ENCODE peak calls at places on chromosomes 2 and 18, in nine cellular contexts. Y is fibroblast of lung, A is HCT116, X is upper lobe of left lung, C is colonic mucosa, I is endodermal cell, Z is lung, H is stomach, O is thoracic aorta. M is an unnamed sample. For H3K36me3, the result is how much of the 10 kb centered on the place peaks cover.

GRCh38 chr18:5955861-5956260 is 60.5 kb upstream of the TMEM200C start:
- DNase-seq in Y (peak), A (no peak), X (no peak), C (no peak), I (no peak), Z (no peak), H (no peak), O (no peak), M (no peak)

GRCh38 chr18:45879681-45880655 is 54.5 kb downstream of the SIGLEC15 start:
- DNase-seq in Y (peak), A (peak), X (peak), C (peak), I (peak), Z (peak), H (peak), O (no peak), M (peak)

GRCh38 chr2:42063383-42064171 is 15.8 kb downstream of the PKDCC start:
- DNase-seq in Y (peak), A (no peak), X (no peak), C (no peak), I (peak), Z (no peak), H (no peak), O (no peak), M (no peak)

GRCh38 chr18:76496200-76496890 is 1.3 kb upstream of the ZNF516 start:
- DNase-seq in Y (peak), A (no peak), X (peak), C (peak), I (peak), Z (peak), H (peak), O (no peak), M (no peak)

GRCh38 chr2:55693181-55694125 is at the start of gene PNPT1:
- DNase-seq in Y (peak), A (peak), X (peak), C (peak), I (peak), Z (peak), H (peak), O (peak), M (peak)

GRCh38 chr18:33720133-33720532 is 142.1 kb downstream of the ASXL3 start:
- DNase-seq in Y (peak), A (no peak), X (no peak), C (no peak), I (no peak), Z (no peak), H (no peak), O (no peak), M (peak)

GRCh38 chr2:235381261-235381912 is 112.5 kb upstream of the AGAP1 start:
- DNase-seq in Y (peak), A (no peak), X (no peak), C (no peak), I (no peak), Z (no peak), H (no peak), O (no peak), M (no peak)

GRCh38 chr18:45526120-45526841 is 89.0 kb upstream of the SLC14A2 start:
- DNase-seq in Y (peak), A (no peak), X (no peak), C (no peak), I (no peak), Z (no peak), H (no peak), O (no peak), M (no peak)

GRCh38 chr2:10253596-10254372 is 48.9 kb upstream of the HPCAL1 start:
- DNase-seq in Y (no peak), A (no peak), X (peak), C (peak), I (peak), Z (no peak), H (no peak), O (no peak), M (no peak)

GRCh38 chr18:75201273-75201898 is 7.6 kb downstream of the PTGR3 start:
- DNase-seq in Y (no peak), A (no peak), X (no peak), C (no peak), I (no peak), Z (no peak), H (peak), O (no peak), M (no peak)

GRCh38 chr2:234970467-234970866 is 18.6 kb downstream of the SH3BP4 start:
- DNase-seq in Y (peak), A (no peak), X (no peak), C (no peak), I (no peak), Z (no peak), H (no peak), O (no peak), M (no peak)

GRCh38 chr2:2647156-2647555 is 316.1 kb upstream of the MYT1L start:
- DNase-seq in Y (peak), A (no peak), X (no peak), C (no peak), I (no peak), Z (no peak), H (no peak), O (no peak), M (peak)

GRCh38 chr18:44798433-44799048 is 117.9 kb downstream of the SETBP1 start:
- DNase-seq in Y (no peak), A (no peak), X (no peak), C (no peak), I (no peak), Z (no peak), H (peak), O (no peak), M (no peak)

GRCh38 chr2:85531585-85531984 is 7.4 kb upstream of the MAT2A start:
- DNase-seq in Y (no peak), A (no peak), X (no peak), C (no peak), I (no peak), Z (no peak), H (no peak), O (no peak), M (no peak)

GRCh38 chr2:225090746-225091145 is 48.5 kb upstream of the DOCK10 start:
- DNase-seq in Y (peak), A (no peak), X (no peak), C (no peak), I (no peak), Z (no peak), H (no peak), O (no peak), M (no peak)

DNA sequence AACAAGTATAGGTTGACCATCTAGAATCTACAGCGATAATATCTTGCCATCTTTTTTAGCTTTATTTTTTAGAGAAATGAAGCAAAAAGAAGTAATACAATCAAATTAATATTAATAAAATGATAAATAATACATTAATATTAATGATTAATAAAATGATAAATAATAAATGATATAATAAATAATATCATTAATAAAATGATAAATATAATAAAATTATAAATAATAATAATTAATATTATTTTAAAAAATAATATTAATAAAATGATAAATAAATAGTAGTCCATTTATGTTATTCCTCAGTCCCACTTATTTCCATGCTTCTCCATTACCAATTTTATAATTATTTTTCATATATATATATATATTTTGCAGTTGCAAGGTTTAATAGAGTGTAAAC is 3.2 kb upstream of the REG3A start:
- DNase-seq in Y (no peak), A (no peak), X (no peak), C (no peak), I (no peak), Z (no peak), H (no peak), O (no peak), M (no peak)
- H3K4me3 ChIP-seq in Y (no peak), A (no peak), X (no peak), C (no peak), I (no peak), Z (no peak), H (no peak), O (no peak), M (no peak)

DNA sequence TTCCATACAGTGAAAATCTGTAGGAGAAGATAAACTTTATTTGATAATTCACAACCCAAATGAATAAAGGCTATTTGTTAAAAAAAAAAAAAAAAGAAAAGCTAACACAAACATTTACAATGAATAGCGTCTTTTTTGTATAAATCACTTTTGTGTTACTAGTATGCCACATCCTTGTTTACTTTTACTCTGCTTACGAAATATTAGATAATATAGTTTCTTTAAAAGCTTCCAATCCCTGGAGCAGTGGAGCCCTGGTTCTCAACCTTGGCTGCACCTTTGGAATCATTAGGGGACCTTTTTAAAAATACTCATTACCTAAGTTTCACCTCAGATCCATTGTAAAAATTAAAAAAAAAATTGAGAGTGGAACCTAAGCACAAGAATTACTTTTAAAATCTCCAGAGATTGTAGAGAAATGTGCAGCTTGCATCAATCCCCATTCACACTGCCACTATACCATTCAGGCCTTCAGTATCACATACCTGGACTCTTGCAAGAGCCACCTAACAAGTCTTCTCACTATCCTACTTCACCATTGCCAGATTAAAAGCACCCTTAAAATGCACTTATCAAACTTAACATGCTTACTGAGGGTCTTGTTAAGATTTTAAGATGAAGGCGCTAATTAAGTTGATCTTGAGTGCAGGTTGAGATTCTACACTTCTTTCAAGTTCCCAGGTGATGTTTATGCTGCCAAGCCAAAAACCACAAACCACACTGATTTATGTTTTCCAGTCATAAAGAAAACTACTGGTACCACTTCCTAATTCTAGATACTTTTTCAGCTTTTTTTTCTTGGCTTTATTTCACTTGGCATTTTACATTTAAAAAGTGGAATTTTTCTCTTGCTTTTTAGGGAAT is 59.7 kb upstream of the ZC3H15 start:
- DNase-seq in Y (peak), A (no peak), X (no peak), C (no peak), I (no peak), Z (no peak), H (no peak), O (no peak), M (no peak)
- TF ChIP-seq CTCF in Y (no peak), A (no peak), X (no peak), C (no peak), I (no peak), Z (no peak), H (no peak), O (no peak), M (no peak)

GRCh38 chr2:229774237-229774636 is 59.9 kb upstream of the DNER start:
- DNase-seq in Y (no peak), A (no peak), X (no peak), C (no peak), I (no peak), Z (no peak), H (no peak), O (no peak), M (no peak)
- H3K36me3 ChIP-seq in Y (under half), A (under half), X (under half), C (under half), I (half or more), Z (under half), H (half or more), O (half or more), M (under half)

GRCh38 chr2:217331577-217332139 is 471.8 kb upstream of the TNP1 start:
- DNase-seq in Y (peak), A (no peak), X (peak), C (no peak), I (peak), Z (peak), H (peak), O (no peak), M (peak)
- H3K4me3 ChIP-seq in Y (no peak), A (no peak), X (no peak), C (no peak), I (no peak), Z (no peak), H (no peak), O (no peak), M (no peak)

GRCh38 chr2:118121986-118122767 is 33.9 kb downstream of the INSIG2 start:
- DNase-seq in Y (no peak), A (no peak), X (no peak), C (no peak), I (no peak), Z (no peak), H (no peak), O (no peak), M (no peak)

GRCh38 chr2:118122768-118123335 is 34.6 kb downstream of the INSIG2 start:
- DNase-seq in Y (no peak), A (peak), X (no peak), C (no peak), I (no peak), Z (no peak), H (no peak), O (no peak), M (peak)

GRCh38 chr2:118120001-118120400 is 31.7 kb downstream of the INSIG2 start:
- DNase-seq in Y (peak), A (no peak), X (no peak), C (no peak), I (no peak), Z (no peak), H (no peak), O (no peak), M (no peak)

GRCh38 chr2:118119158-118119715 is 31.0 kb downstream of the INSIG2 start:
- DNase-seq in Y (no peak), A (no peak), X (peak), C (no peak), I (no peak), Z (peak), H (no peak), O (no peak), M (no peak)

GRCh38 chr2:118121101-118121500 is 32.8 kb downstream of the INSIG2 start:
- DNase-seq in Y (no peak), A (no peak), X (peak), C (no peak), I (no peak), Z (no peak), H (peak), O (no peak), M (no peak)
- TF ChIP-seq CTCF in Y (no peak), A (no peak), X (no peak), C (no peak), I (no peak), Z (no peak), H (no peak), O (no peak), M (no peak)

DNA sequence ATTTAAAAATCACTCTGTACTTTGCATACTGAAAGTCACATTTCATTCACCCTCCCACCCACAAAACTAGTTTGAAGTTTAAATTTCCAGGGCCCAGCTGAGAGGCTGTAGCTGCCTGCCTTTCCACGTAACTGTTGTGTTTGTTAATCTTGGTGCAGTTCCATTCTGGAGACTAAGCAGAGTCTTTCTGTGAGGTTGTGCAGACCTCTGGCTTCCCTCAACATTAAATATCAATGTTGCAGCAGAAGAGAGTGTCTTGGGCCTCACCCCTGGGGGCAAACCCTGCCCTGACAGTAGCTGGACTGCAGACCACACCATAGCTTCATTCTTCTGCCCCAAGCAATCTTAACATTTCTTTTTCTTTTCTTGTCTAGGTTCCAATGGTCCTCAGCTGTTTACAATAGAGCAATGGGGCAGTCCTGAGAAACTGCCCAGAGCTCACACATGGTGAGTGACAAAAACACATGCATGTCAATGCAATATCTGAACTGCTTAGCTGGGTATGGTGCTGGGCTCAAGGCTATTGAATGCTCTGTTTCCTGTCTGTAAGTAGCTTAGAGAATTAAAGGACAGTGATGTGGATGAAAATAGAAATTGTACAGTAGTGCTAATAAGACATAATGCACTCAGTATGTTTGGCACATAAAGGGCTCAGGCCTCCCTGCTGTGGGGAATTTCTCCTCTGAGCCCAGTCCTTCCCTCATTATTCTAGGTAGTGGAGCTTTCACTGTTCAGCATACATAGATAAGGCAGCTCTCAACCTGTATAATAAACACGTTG is 237.6 kb downstream of the ALPK2 start:
- DNase-seq in Y (no peak), A (no peak), X (no peak), C (no peak), I (peak), Z (no peak), H (no peak), O (no peak), M (no peak)
- H3K36me3 ChIP-seq in Y (under half), A (under half), X (under half), C (under half), I (half or more), Z (under half), H (half or more), O (under half), M (under half)

GRCh38 chr2:12720752-12721151 is 4.0 kb downstream of the TRIB2 start:
- DNase-seq in Y (peak), A (no peak), X (no peak), C (no peak), I (no peak), Z (no peak), H (no peak), O (no peak), M (no peak)

GRCh38 chr2:12720181-12720580 is 3.4 kb downstream of the TRIB2 start:
- DNase-seq in Y (peak), A (no peak), X (no peak), C (no peak), I (no peak), Z (no peak), H (no peak), O (no peak), M (no peak)

GRCh38 chr2:12723741-12724463 is 7.2 kb downstream of the TRIB2 start:
- DNase-seq in Y (peak), A (no peak), X (no peak), C (no peak), I (no peak), Z (no peak), H (no peak), O (no peak), M (no peak)

GRCh38 chr2:12721571-12722444 is 5.1 kb downstream of the TRIB2 start:
- DNase-seq in Y (peak), A (no peak), X (no peak), C (no peak), I (no peak), Z (no peak), H (no peak), O (no peak), M (no peak)

DNA sequence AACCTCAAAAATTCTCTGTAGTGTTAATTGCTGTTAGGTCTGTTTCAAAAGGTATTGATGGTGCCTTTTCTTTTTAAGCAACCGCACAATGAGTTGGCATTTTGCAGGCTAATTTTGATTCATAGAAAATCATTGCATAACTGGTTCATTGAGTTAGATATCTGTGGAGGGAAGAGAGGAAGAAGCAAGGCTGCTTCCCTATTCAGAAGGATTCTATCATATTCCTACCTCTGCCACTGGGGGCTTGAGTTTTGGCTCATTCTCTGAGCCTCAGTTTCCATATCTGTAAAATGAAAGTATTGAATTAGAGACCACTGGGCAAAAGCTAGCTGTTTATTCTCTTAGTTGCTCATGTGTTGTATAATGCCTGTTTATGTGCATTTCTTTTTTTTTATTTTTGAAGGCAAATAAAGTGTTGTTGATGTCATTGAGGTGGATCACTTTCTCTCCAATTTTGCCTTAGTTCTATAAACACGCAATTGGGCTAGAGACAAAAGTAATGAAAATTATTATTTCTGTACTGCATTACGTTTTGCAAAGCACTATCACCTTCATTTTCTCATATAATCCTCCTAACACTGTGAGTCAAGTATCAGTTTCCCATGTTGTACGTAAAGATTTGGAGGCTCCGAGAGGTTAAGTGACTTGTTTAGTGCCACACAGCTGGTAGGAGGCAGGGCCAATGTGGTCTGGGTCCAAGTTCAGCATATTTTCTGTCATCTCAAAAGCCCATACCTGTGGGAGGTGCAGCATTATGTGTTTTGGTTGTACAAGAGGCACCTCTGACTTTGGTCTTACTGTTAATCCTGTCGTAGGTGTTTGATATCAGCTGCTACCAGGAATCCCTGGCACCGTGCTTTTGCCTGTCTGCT is 5.9 kb downstream of the TRIB2 start:
- DNase-seq in Y (no peak), A (no peak), X (no peak), C (no peak), I (no peak), Z (no peak), H (no peak), O (no peak), M (no peak)
- H3K4me3 ChIP-seq in Y (no peak), A (no peak), X (peak), C (no peak), I (no peak), Z (no peak), H (no peak), O (peak), M (no peak)

GRCh38 chr2:239400000-239400831 is 604 bp downstream of the HDAC4 start:
- DNase-seq in Y (no peak), A (no peak), X (no peak), C (peak), I (peak), Z (no peak), H (no peak), O (no peak), M (no peak)

GRCh38 chr2:239399404-239399999 is 1.3 kb downstream of the HDAC4 start:
- DNase-seq in Y (peak), A (no peak), X (no peak), C (peak), I (peak), Z (peak), H (peak), O (no peak), M (no peak)

GRCh38 chr2:239402666-239403065 is 1.8 kb upstream of the HDAC4 start:
- DNase-seq in Y (no peak), A (no peak), X (no peak), C (no peak), I (peak), Z (no peak), H (no peak), O (no peak), M (no peak)

GRCh38 chr2:239400907-239401449 is at the start of gene HDAC4:
- DNase-seq in Y (peak), A (peak), X (peak), C (peak), I (peak), Z (peak), H (peak), O (peak), M (peak)

GRCh38 chr2:239401450-239402227 is 819 bp upstream of the HDAC4 start:
- DNase-seq in Y (peak), A (peak), X (peak), C (peak), I (peak), Z (peak), H (peak), O (peak), M (peak)
- TF ChIP-seq CTCF in Y (peak), A (no peak), X (peak), C (no peak), I (peak), Z (no peak), H (no peak), O (peak), M (peak)

M was measured in kidney epithelial cell.